ENCODE peak calls at places on chromosome 5, in seven cellular contexts. H is tibial nerve, T is HFF-Myc, F is progenitor cell of endocrine pancreas, K is suprapubic skin, U is brain microvascular endothelial cell, R is AG04450. B is an unnamed sample.

GRCh38 chr5:56633950-56634349 is 181.4 kb upstream of the MAP3K1 start:
- DNase-seq in H (no peak), T (no peak), F (no peak), K (no peak), U (no peak), R (no peak), B (no peak)

GRCh38 chr5:148471379-148471778 is 87.6 kb downstream of the FBXO38 start:
- DNase-seq in H (no peak), T (no peak), F (no peak), K (no peak), U (no peak), R (no peak), B (no peak)

GRCh38 chr5:88396635-88397285 is 128.1 kb upstream of the TMEM161B start:
- DNase-seq in H (no peak), T (no peak), F (no peak), K (no peak), U (no peak), R (no peak), B (no peak)

GRCh38 chr5:72153551-72153950 is 46.3 kb downstream of the MAP1B start:
- DNase-seq in H (no peak), T (no peak), F (no peak), K (no peak), U (no peak), R (no peak), B (no peak)

GRCh38 chr5:126368239-126368812 is 54.9 kb upstream of the GRAMD2B start:
- DNase-seq in H (no peak), T (no peak), F (no peak), K (no peak), U (no peak), R (no peak), B (no peak)

GRCh38 chr5:51961154-51961562 is 577.9 kb downstream of the ISL1 start:
- DNase-seq in H (no peak), T (no peak), F (no peak), K (no peak), U (no peak), R (no peak), B (no peak)

GRCh38 chr5:149938272-149938671 is 6.3 kb downstream of the PDE6A start:
- DNase-seq in H (no peak), T (no peak), F (no peak), K (no peak), U (peak; percentile 88), R (no peak), B (no peak)

GRCh38 chr5:103410174-103410573 is 151.6 kb downstream of the MACIR start:
- DNase-seq in H (no peak), T (no peak), F (no peak), K (no peak), U (no peak), R (no peak), B (no peak)

GRCh38 chr5:109826426-109826825 is 136.7 kb downstream of the MAN2A1 start:
- DNase-seq in H (no peak), T (no peak), F (no peak), K (no peak), U (peak; percentile 29), R (no peak), B (no peak)

GRCh38 chr5:33379757-33380156 is 61.0 kb upstream of the TARS1 start:
- DNase-seq in H (no peak), T (no peak), F (no peak), K (no peak), U (no peak), R (no peak), B (no peak)

DNA sequence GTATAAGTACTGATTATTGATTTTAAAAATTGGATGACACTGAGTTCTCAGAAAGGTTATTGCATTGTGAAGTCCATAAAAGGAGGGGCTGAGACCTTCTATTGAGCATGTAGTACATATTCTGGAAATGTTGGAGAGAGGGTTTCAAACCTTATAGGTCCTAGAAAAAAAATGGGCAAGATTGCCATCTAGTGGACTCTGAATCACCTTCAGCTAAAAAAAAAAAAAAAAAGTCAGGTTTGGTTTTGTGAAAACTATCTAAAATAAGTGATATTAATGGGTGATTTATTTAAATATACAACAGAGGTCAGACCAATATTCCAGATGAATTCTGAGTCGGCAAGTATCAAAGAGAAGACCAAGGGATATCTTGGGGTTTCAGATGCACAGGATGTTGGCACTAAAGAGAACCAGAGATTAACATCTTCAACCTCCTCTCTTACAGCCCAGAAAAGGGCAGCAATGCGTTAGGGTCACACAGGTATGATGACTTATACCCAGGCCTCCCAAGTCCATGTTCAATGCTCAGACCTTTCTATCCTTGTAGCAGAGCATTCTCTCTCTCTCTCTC is 109.8 kb upstream of the NMUR2 start:
- DNase-seq in H (no peak), T (no peak), F (no peak), K (no peak), U (no peak), R (no peak), B (no peak)
- TF ChIP-seq CTCF in H (no peak), T (peak; percentile 28), F (peak; percentile 64), K (peak; percentile 20), U (peak; percentile 39), R (peak; percentile 51), B (peak; percentile 37)

GRCh38 chr5:64506567-64507321 is 929 bp downstream of the RGS7BP start:
- DNase-seq in H (no peak), T (no peak), F (no peak), K (no peak), U (no peak), R (no peak), B (no peak)
- TF ChIP-seq CTCF in H (no peak), T (no peak), F (peak; percentile 46), K (no peak), U (no peak), R (no peak), B (no peak)

GRCh38 chr5:32029291-32029690 is 144.8 kb downstream of the GOLPH3 start:
- DNase-seq in H (no peak), T (no peak), F (no peak), K (no peak), U (no peak), R (no peak), B (no peak)

GRCh38 chr5:32030686-32031478 is 143.2 kb downstream of the GOLPH3 start:
- DNase-seq in H (no peak), T (no peak), F (no peak), K (no peak), U (no peak), R (no peak), B (no peak)

GRCh38 chr5:32027717-32028321 is 146.3 kb downstream of the GOLPH3 start:
- DNase-seq in H (peak; percentile 41), T (peak; percentile 90), F (no peak), K (peak; percentile 73), U (peak; percentile 98), R (peak; percentile 82), B (peak; percentile 84)

GRCh38 chr5:32027093-32027716 is 146.9 kb downstream of the GOLPH3 start:
- DNase-seq in H (no peak), T (no peak), F (no peak), K (no peak), U (no peak), R (no peak), B (no peak)

DNA sequence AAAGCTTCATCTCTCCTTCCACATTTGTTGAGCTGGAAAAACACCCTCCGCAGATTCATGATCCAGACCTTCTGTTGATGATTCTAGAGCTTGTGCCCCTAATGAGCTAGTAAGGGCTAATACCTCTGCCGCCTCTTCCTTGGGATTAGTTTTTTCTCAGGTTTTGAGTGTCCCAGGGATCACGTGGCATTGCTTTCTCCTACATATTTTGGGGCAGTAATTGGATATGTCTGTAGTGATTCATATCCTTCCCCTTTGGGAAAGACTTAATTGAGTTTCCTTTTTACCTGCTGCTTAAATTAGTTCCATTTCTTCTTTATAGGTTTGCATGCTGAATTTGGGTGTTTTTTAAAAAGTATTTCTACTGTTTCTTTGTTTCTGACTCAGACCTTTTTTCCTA is 143.9 kb downstream of the GOLPH3 start:
- DNase-seq in H (no peak), T (no peak), F (no peak), K (no peak), U (no peak), R (no peak), B (no peak)
- TF ChIP-seq CTCF in H (no peak), T (no peak), F (no peak), K (no peak), U (no peak), R (no peak), B (no peak)

DNA sequence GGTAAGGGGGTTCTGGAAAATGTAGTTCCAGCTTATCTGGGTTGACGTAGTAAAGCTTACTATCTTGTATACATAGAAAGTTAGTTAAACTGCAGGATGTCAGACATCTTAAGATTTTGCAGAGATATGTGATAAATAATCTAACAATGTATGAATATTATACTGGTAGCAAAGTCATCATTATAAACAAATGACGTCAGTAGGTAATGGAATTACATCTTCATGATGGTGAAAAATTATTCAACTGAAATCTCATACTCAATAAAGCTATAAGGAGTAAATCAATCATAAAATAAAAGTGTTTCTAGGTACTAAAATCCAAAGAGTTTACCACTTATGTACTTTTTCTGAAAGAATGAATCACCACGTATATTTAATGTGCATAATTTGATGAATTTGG is 217.3 kb upstream of the CDH10 start:
- DNase-seq in H (no peak), T (no peak), F (no peak), K (no peak), U (no peak), R (no peak), B (no peak)
- TF ChIP-seq CTCF in H (no peak), T (no peak), F (no peak), K (no peak), U (no peak), R (no peak), B (no peak)

GRCh38 chr5:175696139-175696854 is 38.4 kb downstream of the HRH2 start:
- DNase-seq in H (peak; percentile 39), T (peak; percentile 5), F (no peak), K (peak; percentile 73), U (peak; percentile 24), R (no peak), B (no peak)
- TF ChIP-seq CTCF in H (peak; percentile 61), T (peak; percentile 57), F (peak; percentile 53), K (peak; percentile 38), U (peak; percentile 54), R (peak; percentile 9), B (no peak)

B was measured in AG09319.